ENCODE peak calls at places on chromosomes 16 and 17, in six cellular contexts. M is A673, F is colonic mucosa, R is lower lobe of right lung, T is sigmoid colon, H is cardiac muscle cell. V is an unnamed sample.

GRCh38 chr16:27826893-27827289 is 236.6 kb downstream of the GSG1L start:
- DNase-seq in M (no peak), F (no peak), R (no peak), T (peak; percentile 19), H (no peak), V (no peak)

GRCh38 chr16:87160218-87160617 is 157.0 kb downstream of the C16orf95 start:
- DNase-seq in M (no peak), F (no peak), R (no peak), T (no peak), H (peak; percentile 20), V (no peak)

GRCh38 chr17:82003411-82004381 is 19.0 kb downstream of the CENPX start:
- DNase-seq in M (peak; percentile 76), F (no peak), R (no peak), T (peak; percentile 95), H (peak; percentile 96), V (peak; percentile 59)

GRCh38 chr16:84931107-84931494 is 80.2 kb downstream of the ZDHHC7 start:
- DNase-seq in M (no peak), F (no peak), R (no peak), T (no peak), H (no peak), V (no peak)

GRCh38 chr17:77796201-77796860 is 162.2 kb upstream of the TNRC6C start:
- DNase-seq in M (no peak), F (peak; percentile 24), R (peak; percentile 24), T (peak; percentile 61), H (no peak), V (no peak)

GRCh38 chr17:56672195-56672594 is 78.7 kb downstream of the NOG start:
- DNase-seq in M (no peak), F (no peak), R (no peak), T (no peak), H (no peak), V (no peak)

GRCh38 chr17:19412984-19413383 is 2.0 kb downstream of the RNF112 start:
- DNase-seq in M (no peak), F (no peak), R (no peak), T (no peak), H (no peak), V (no peak)

GRCh38 chr17:53659181-53659580 is 163.5 kb upstream of the KIF2B start:
- DNase-seq in M (no peak), F (no peak), R (no peak), T (no peak), H (no peak), V (no peak)

GRCh38 chr17:39576187-39576586 is 31.5 kb downstream of the NEUROD2 start:
- DNase-seq in M (peak; percentile 48), F (no peak), R (no peak), T (no peak), H (no peak), V (no peak)

GRCh38 chr17:37792787-37793186 is 47.9 kb upstream of the HNF1B start:
- DNase-seq in M (peak; percentile 13), F (no peak), R (no peak), T (no peak), H (peak; percentile 6), V (no peak)

GRCh38 chr17:11935734-11936406 is 61.4 kb downstream of the ZNF18 start:
- DNase-seq in M (peak; percentile 88), F (peak; percentile 72), R (no peak), T (no peak), H (peak; percentile 69), V (no peak)

GRCh38 chr17:83154311-83155127 is 75.1 kb downstream of the METRNL start:
- DNase-seq in M (no peak), F (no peak), R (no peak), T (peak; percentile 45), H (no peak), V (no peak)

GRCh38 chr17:8865811-8866210 is 1.7 kb downstream of the PIK3R6 start:
- DNase-seq in M (no peak), F (no peak), R (no peak), T (no peak), H (no peak), V (no peak)

GRCh38 chr16:24074574-24074973 is 181.6 kb upstream of the CACNG3 start:
- DNase-seq in M (no peak), F (no peak), R (no peak), T (no peak), H (no peak), V (no peak)

GRCh38 chr17:51298508-51299371 is 38.4 kb downstream of the UTP18 start:
- DNase-seq in M (peak; percentile 68), F (no peak), R (no peak), T (no peak), H (peak; percentile 65), V (no peak)

GRCh38 chr16:58421529-58421928 is 29.3 kb downstream of the GINS3 start:
- DNase-seq in M (no peak), F (no peak), R (no peak), T (no peak), H (peak; percentile 48), V (no peak)

GRCh38 chr16:65409505-65409904 is 287.6 kb upstream of the CDH11 start:
- DNase-seq in M (no peak), F (no peak), R (no peak), T (no peak), H (no peak), V (no peak)

GRCh38 chr16:57427824-57428223 is 19.4 kb downstream of the CIAPIN1 start:
- DNase-seq in M (no peak), F (no peak), R (no peak), T (no peak), H (no peak), V (no peak)

GRCh38 chr17:82740906-82741759 is 5.7 kb downstream of the FN3K start:
- DNase-seq in M (no peak), F (no peak), R (peak; percentile 18), T (no peak), H (no peak), V (peak; percentile 45)

GRCh38 chr16:28569011-28569410 is 15.3 kb downstream of the SGF29 start:
- DNase-seq in M (no peak), F (no peak), R (no peak), T (no peak), H (peak; percentile 68), V (no peak)

GRCh38 chr17:50290074-50290702 is 15.9 kb downstream of the TMEM92 start:
- DNase-seq in M (peak; percentile 56), F (peak; percentile 82), R (peak; percentile 80), T (peak; percentile 94), H (peak; percentile 99), V (peak; percentile 91)

GRCh38 chr17:27623578-27623977 is 7.4 kb upstream of the LGALS9 start:
- DNase-seq in M (no peak), F (no peak), R (no peak), T (no peak), H (no peak), V (no peak)

GRCh38 chr16:47687694-47688093 is 226.6 kb downstream of the PHKB start:
- DNase-seq in M (no peak), F (no peak), R (no peak), T (no peak), H (no peak), V (no peak)

GRCh38 chr17:16980813-16981731 is 9.2 kb upstream of the TNFRSF13B start:
- DNase-seq in M (no peak), F (peak; percentile 52), R (no peak), T (no peak), H (no peak), V (no peak)

GRCh38 chr16:4414187-4414909 is 2.0 kb downstream of the CORO7 start:
- DNase-seq in M (no peak), F (no peak), R (no peak), T (no peak), H (no peak), V (no peak)

GRCh38 chr17:65407017-65407416 is 154.4 kb downstream of the AXIN2 start:
- DNase-seq in M (no peak), F (no peak), R (no peak), T (no peak), H (peak; percentile 50), V (no peak)

GRCh38 chr17:65536573-65537342 is 24.7 kb downstream of the AXIN2 start:
- DNase-seq in M (no peak), F (no peak), R (no peak), T (peak; percentile 41), H (no peak), V (no peak)

GRCh38 chr16:73205153-73205549 is 157.2 kb upstream of the ZFHX3 start:
- DNase-seq in M (no peak), F (no peak), R (no peak), T (no peak), H (no peak), V (no peak)

GRCh38 chr16:89893642-89894548 is 20.5 kb downstream of the TCF25 start:
- DNase-seq in M (no peak), F (no peak), R (no peak), T (no peak), H (no peak), V (no peak)

GRCh38 chr17:28675980-28676379 is 14.0 kb downstream of the SUPT6H start:
- DNase-seq in M (no peak), F (no peak), R (no peak), T (no peak), H (no peak), V (no peak)

GRCh38 chr16:30095166-30096078 is 591 bp downstream of the YPEL3 start:
- DNase-seq in M (no peak), F (peak; percentile 50), R (peak; percentile 65), T (no peak), H (no peak), V (no peak)
- H3K27ac ChIP-seq in M (no peak overlapping the region), F (peak overlapping the region; percentile 88), R (peak overlapping the region; percentile 94), T (peak overlapping the region; percentile 97), H (peak overlapping the region; percentile 81), V (peak overlapping the region; percentile 65)

DNA sequence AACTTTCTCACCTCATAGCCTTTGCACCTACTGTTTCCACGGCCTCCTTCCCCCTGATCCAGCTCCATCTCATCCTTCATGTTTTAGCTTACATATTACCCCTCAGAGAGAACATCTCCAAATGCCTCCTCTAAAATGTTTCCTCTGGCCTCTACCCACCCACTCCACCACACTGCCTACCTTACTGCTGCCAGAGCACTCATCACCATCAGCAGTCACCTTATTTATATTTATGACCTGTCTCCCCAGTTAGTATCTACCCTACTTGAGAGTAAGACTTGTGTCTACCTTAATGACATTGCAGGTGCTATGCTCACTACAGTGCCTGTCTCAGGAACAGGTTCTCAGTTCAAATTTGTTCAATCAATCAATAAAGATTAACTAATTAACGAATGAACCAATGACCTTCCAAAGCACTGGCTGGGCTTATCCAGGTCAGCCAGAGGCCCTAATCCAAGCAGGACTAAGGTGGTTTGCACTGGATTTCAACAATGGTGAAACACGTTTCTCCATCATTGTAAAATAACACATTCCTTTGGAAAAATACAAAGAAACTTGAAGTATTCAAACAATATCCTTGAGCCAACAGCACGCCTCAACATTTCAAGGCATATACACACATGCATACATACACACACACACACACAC is 41.1 kb downstream of the AMFR start:
- DNase-seq in M (no peak), F (no peak), R (no peak), T (no peak), H (no peak), V (no peak)
- H3K27ac ChIP-seq in M (no peak overlapping the region), F (no peak overlapping the region), R (no peak overlapping the region), T (no peak overlapping the region), H (no peak overlapping the region), V (no peak overlapping the region)

GRCh38 chr17:63985387-63986140 is 12.6 kb upstream of the PRR29 start:
- DNase-seq in M (no peak), F (no peak), R (no peak), T (no peak), H (no peak), V (no peak)
- H3K27ac ChIP-seq in M (no peak overlapping the region), F (peak overlapping the region; percentile 55), R (peak overlapping the region; percentile 69), T (peak overlapping the region; percentile 55), H (no peak overlapping the region), V (no peak overlapping the region)

DNA sequence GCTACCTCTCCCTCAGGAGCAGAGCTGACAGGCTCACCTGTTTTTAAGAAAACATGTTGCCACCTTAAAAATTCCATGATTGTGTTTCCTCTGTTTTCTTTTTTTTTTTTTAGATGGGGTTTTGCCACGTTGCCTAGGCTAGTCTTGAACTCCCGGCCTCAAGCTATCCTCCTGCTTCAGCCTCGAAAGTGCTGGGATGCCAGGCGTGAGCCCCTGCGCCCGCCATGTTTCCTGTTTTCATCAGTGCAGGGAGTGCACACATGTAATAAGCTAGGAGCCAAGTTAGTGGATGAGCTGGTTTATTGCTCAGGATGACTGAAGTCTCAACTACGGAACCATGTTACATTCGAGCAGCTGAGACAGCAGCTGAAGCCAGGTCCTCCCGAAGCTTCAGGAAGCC is 13.6 kb downstream of the MRM3 start:
- DNase-seq in M (no peak), F (no peak), R (no peak), T (no peak), H (no peak), V (no peak)
- H3K27ac ChIP-seq in M (no peak overlapping the region), F (no peak overlapping the region), R (no peak overlapping the region), T (peak overlapping the region; percentile 78), H (no peak overlapping the region), V (no peak overlapping the region)

V was measured in epithelial cell of prostate.